ENCODE peak calls at places on chromosomes 2 and 18, in four cellular contexts. B is CD8-positive, alpha-beta T cell; T is body of pancreas; V is neural progenitor cell. R is an unnamed sample.

GRCh38 chr2:79887747-79888374 is 375.0 kb downstream of the CTNNA2 start:
- DNase-seq in B (no peak), T (peak), V (peak), R (peak)

GRCh38 chr2:239776441-239777033 is 248.6 kb downstream of the NDUFA10 start:
- DNase-seq in V (no peak), B (no peak), T (no peak), R (no peak)

GRCh38 chr2:74740395-74741075 is 86.5 kb downstream of the SEMA4F start:
- DNase-seq in B (no peak), V (no peak), T (no peak), R (peak)

GRCh38 chr18:80245781-80246655 is 1.3 kb downstream of the PARD6G start:
- DNase-seq in T (no peak), V (peak), B (no peak), R (peak)

GRCh38 chr2:177547122-177547521 is 154.5 kb downstream of the AGPS start:
- DNase-seq in V (no peak), B (no peak), T (no peak), R (no peak)

GRCh38 chr2:132991464-132992045 is 321.6 kb upstream of the LYPD1 start:
- DNase-seq in T (no peak), V (no peak), B (no peak), R (no peak)

GRCh38 chr2:234853739-234854138 is 98.1 kb upstream of the SH3BP4 start:
- DNase-seq in T (no peak), B (no peak), V (no peak), R (no peak)

GRCh38 chr2:198314559-198315153 is 510.3 kb downstream of the PLCL1 start:
- DNase-seq in B (no peak), V (peak), T (no peak), R (peak)

GRCh38 chr18:13253786-13254755 is 35.5 kb downstream of the LDLRAD4 start:
- DNase-seq in V (no peak), B (no peak), T (no peak), R (no peak)

DNA sequence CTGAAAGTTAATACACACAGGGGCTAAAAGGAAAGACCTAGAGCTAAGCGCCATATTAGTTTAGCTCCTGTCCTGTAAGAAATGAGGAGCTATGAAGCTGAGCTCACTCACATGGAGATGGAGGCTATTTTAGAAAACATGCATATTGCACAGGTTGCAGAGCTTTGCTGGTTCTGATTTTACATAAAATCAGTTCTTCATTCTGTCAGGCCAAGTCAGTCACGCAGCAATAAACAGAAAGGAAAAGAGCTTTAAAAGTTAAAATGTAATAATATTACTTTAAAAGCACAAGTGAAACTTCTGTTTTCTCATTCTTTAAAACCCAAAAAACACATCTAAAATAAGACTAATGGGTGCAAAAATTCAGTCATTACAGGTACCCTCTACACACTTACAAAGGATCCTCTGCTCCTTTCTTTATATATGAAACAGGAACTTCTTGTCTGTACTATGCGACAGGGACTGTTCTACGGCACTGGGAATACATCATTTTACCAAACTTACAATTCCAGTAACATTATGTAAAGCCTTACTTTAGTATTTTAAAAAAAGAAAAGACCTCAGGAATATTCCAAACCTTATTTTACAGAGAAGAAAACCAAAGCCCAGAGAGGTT is 113.8 kb downstream of the THADA start:
- DNase-seq in T (no peak), B (no peak), V (no peak), R (no peak)
- H3K27ac ChIP-seq in T (no peak), B (no peak), V (no peak), R (no peak)

GRCh38 chr2:111616651-111617218 is 267.3 kb downstream of the ANAPC1 start:
- DNase-seq in V (no peak), B (no peak), T (no peak), R (no peak)

GRCh38 chr2:111618953-111619902 is 264.8 kb downstream of the ANAPC1 start:
- DNase-seq in B (no peak), V (peak), T (no peak), R (no peak)

GRCh38 chr2:111617804-111618576 is 266.0 kb downstream of the ANAPC1 start:
- DNase-seq in V (no peak), T (no peak), B (no peak), R (no peak)

GRCh38 chr2:111617299-111617803 is 266.6 kb downstream of the ANAPC1 start:
- DNase-seq in V (no peak), T (no peak), B (no peak), R (peak)

DNA sequence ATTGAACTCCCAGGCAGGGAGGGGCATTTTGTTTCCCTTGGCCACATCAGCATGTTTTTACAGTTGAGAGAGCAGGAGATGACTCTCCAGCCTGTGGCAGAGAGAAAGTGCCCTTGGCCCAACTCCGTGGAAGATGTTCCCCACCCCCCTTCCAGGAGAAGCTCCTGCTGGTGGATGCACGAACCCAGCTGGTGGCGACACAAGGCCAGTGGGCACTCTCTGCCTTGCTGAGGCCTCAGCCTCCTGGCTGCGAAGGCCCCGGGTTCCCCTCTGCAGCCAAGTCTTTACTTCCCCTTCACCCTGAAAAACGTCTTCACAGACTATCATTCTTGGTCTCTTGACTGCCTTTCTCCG is 265.4 kb downstream of the ANAPC1 start:
- DNase-seq in B (no peak), T (no peak), V (no peak), R (no peak)
- TF ChIP-seq CTCF in B (no peak), T (no peak), V (no peak), R (no peak)

DNA sequence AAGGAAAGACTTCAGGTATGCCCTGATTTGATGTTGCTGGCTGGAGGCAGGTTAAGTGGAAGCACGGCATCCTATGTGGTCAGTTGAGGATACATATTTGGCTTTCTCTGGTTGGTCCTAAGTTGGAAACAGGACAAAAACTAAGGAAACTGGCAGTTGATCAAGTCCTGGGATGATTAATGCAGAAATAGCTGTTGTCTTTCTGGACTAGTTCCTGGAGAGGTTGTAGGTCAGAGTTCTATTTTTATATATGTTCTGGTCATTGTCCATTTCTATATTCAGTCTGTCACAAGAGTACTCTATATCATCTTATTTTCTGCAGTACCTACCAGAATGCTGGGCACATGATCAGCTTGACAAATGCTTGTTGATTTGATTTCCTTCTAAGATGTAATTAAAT is 4.0 kb upstream of the SLC35F5 start:
- DNase-seq in V (no peak), T (no peak), B (no peak), R (no peak)
- H3K27ac ChIP-seq in V (no peak), T (no peak), B (no peak), R (no peak)

GRCh38 chr2:108169982-108170625 is 69.7 kb upstream of the SULT1C3 start:
- DNase-seq in T (no peak), B (no peak), V (peak), R (no peak)
- TF ChIP-seq CTCF in T (peak), B (peak), V (peak), R (peak)